ENCODE peak calls at places on chromosomes 13 and 19, in ten cellular contexts. J, L, O, I, S, Q, N, K, R and V are unnamed samples.

GRCh38 chr19:10454267-10454666 is 33.9 kb downstream of the PDE4A start:
- DNase-seq in J (peak), L (no peak), O (no peak), I (no peak), S (peak), Q (no peak), N (no peak), K (peak), R (no peak), V (no peak)

GRCh38 chr19:3186377-3186688 is 603 bp downstream of the NCLN start:
- DNase-seq in J (peak), L (no peak), O (no peak), I (no peak), S (peak), Q (peak), N (no peak), K (no peak), R (no peak), V (no peak)

GRCh38 chr13:70668293-70668692 is 560.0 kb upstream of the KLHL1 start:
- DNase-seq in J (no peak), L (no peak), O (no peak), I (no peak), S (no peak), Q (no peak), N (no peak), K (peak), R (no peak), V (no peak)

GRCh38 chr13:113652404-113653263 is 5.4 kb downstream of the ATP4B start:
- DNase-seq in J (peak), L (no peak), O (no peak), I (no peak), S (no peak), Q (peak), N (no peak), K (no peak), R (no peak), V (no peak)

GRCh38 chr13:41004875-41005693 is 14.0 kb downstream of the ELF1 start:
- DNase-seq in J (no peak), L (no peak), O (peak), I (no peak), S (no peak), Q (no peak), N (no peak), K (no peak), R (no peak), V (no peak)

GRCh38 chr13:87426737-87427136 is 244.4 kb upstream of the SLITRK5 start:
- DNase-seq in J (no peak), L (no peak), O (no peak), I (no peak), S (no peak), Q (no peak), N (no peak), K (no peak), R (no peak), V (no peak)

GRCh38 chr13:50892162-50892944 is 17.2 kb upstream of the RNASEH2B start:
- DNase-seq in J (no peak), L (no peak), O (peak), I (no peak), S (no peak), Q (no peak), N (no peak), K (no peak), R (no peak), V (no peak)

GRCh38 chr19:52200044-52200443 is 10.2 kb downstream of the PPP2R1A start:
- DNase-seq in J (no peak), L (peak), O (no peak), I (peak), S (no peak), Q (no peak), N (no peak), K (no peak), R (peak), V (no peak)

GRCh38 chr19:5055457-5055776 is 86.5 kb downstream of the KDM4B start:
- DNase-seq in J (no peak), L (no peak), O (no peak), I (no peak), S (no peak), Q (peak), N (no peak), K (no peak), R (no peak), V (no peak)

GRCh38 chr19:11361037-11361770 is 6.0 kb downstream of the PLPPR2 start:
- DNase-seq in J (peak), L (no peak), O (no peak), I (no peak), S (peak), Q (peak), N (peak), K (peak), R (no peak), V (no peak)

GRCh38 chr19:3547301-3547731 is 8.3 kb downstream of the TEKTIP1 start:
- DNase-seq in J (peak), L (no peak), O (peak), I (no peak), S (no peak), Q (no peak), N (no peak), K (no peak), R (no peak), V (no peak)

GRCh38 chr19:51479531-51480331 is 1.4 kb downstream of the CEACAM18 start:
- DNase-seq in J (no peak), L (no peak), O (no peak), I (no peak), S (no peak), Q (no peak), N (no peak), K (no peak), R (no peak), V (no peak)

GRCh38 chr13:44249439-44249838 is 124.2 kb upstream of the SERP2 start:
- DNase-seq in J (peak), L (peak), O (no peak), I (peak), S (no peak), Q (no peak), N (peak), K (no peak), R (no peak), V (no peak)

GRCh38 chr13:44241638-44242037 is 132.0 kb upstream of the SERP2 start:
- DNase-seq in J (no peak), L (no peak), O (no peak), I (no peak), S (no peak), Q (no peak), N (no peak), K (no peak), R (no peak), V (no peak)

GRCh38 chr13:44240611-44241010 is 133.0 kb upstream of the SERP2 start:
- DNase-seq in J (no peak), L (no peak), O (no peak), I (no peak), S (no peak), Q (no peak), N (no peak), K (no peak), R (no peak), V (no peak)

GRCh38 chr13:44243198-44243852 is 130.3 kb upstream of the SERP2 start:
- DNase-seq in J (peak), L (no peak), O (peak), I (peak), S (peak), Q (no peak), N (no peak), K (peak), R (no peak), V (no peak)

DNA sequence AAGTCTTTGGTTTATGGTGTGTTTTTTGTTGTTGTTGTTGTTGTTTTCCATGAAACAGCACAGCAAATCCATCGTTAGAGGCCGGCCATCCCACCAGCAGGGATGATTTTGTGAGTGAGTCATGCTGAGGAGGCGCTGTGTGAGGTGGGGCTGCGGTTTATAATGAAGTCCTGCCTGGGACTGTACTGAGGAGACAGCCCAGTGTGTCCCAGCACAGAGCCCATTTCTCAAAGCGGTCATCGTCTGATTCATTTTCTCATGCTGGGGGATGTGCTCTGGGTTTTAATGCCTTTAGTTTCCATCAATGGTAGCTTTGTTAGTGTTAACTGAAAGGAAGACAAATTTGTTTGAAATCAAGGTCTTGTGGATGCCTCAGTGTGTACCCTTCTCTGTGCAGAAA is 129.3 kb upstream of the SERP2 start:
- DNase-seq in J (no peak), L (no peak), O (no peak), I (peak), S (no peak), Q (no peak), N (no peak), K (no peak), R (no peak), V (no peak)
- TF ChIP-seq CTCF in J (no peak), L (no peak), O (no peak), I (no peak), S (no peak), Q (no peak), N (no peak), K (no peak), R (no peak), V (no peak)

DNA sequence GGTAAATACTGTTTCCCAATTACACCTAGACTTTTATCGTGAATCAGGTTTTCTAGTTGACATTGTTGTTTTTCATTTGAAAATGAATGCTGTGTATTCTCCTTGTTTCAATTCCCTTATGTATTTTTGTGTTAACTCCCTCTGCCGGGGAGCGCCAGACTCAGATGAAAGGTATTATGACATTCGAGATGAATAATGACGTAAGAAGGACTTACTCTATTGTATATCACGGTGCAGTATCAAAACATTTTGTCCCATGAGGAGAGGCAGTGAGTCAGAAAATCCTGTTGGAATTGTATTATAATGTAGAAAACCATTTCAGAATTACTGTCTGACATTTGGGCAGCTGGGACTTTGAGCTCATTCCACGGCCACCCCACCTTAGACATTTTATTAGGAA is 61.6 kb downstream of the LRCH1 start:
- DNase-seq in J (no peak), L (peak), O (no peak), I (peak), S (no peak), Q (no peak), N (no peak), K (no peak), R (no peak), V (no peak)
- TF ChIP-seq CTCF in J (peak), L (peak), O (no peak), I (peak), S (peak), Q (no peak), N (no peak), K (no peak), R (no peak), V (no peak)

GRCh38 chr19:56837004-56837403 is 3.5 kb downstream of the PEG3 start:
- DNase-seq in J (no peak), L (no peak), O (no peak), I (no peak), S (no peak), Q (peak), N (peak), K (no peak), R (no peak), V (no peak)
- TF ChIP-seq CTCF in J (no peak), L (no peak), O (no peak), I (no peak), S (no peak), Q (no peak), N (no peak), K (no peak), R (no peak), V (no peak)

GRCh38 chr19:1768248-1768647 is 14.9 kb downstream of the ONECUT3 start:
- DNase-seq in J (peak), L (no peak), O (no peak), I (no peak), S (peak), Q (no peak), N (no peak), K (peak), R (no peak), V (no peak)
- TF ChIP-seq CTCF in J (peak), L (peak), O (peak), I (peak), S (peak), Q (peak), N (no peak), K (peak), R (no peak), V (no peak)

GRCh38 chr19:54952591-54953344 is 5.4 kb upstream of the NLRP7 start:
- DNase-seq in J (no peak), L (no peak), O (no peak), I (peak), S (no peak), Q (no peak), N (no peak), K (no peak), R (no peak), V (no peak)
- TF ChIP-seq CTCF in J (no peak), L (no peak), O (no peak), I (no peak), S (no peak), Q (no peak), N (no peak), K (no peak), R (no peak), V (no peak)